ENCODE peak calls at places on chromosomes 2 and 18, in four cellular contexts. L is K562, P is H1, E is GM12878. T is an unnamed sample.

GRCh38 chr2:168915433-168916328 is 14.6 kb downstream of the G6PC2 start:
- DNase-seq in L (no peak), P (no peak), E (no peak), T (no peak)

GRCh38 chr2:239910404-239910803 is 114.7 kb downstream of the NDUFA10 start:
- DNase-seq in L (no peak), P (no peak), E (no peak), T (no peak)

GRCh38 chr18:64202229-64202835 is 53.4 kb upstream of the LINC00305 start:
- DNase-seq in L (no peak), P (no peak), E (peak; percentile 12), T (no peak)

GRCh38 chr18:35818353-35818667 is 154.2 kb upstream of the RMP24 start:
- DNase-seq in L (no peak), P (no peak), E (no peak), T (no peak)

GRCh38 chr2:45119855-45120254 is 110.6 kb upstream of the SIX2 start:
- DNase-seq in L (no peak), P (no peak), E (no peak), T (no peak)

GRCh38 chr2:143939976-143940375 is 579.9 kb downstream of the ZEB2 start:
- DNase-seq in L (no peak), P (no peak), E (no peak), T (no peak)

GRCh38 chr2:235957231-235957630 is 211.0 kb downstream of the GBX2 start:
- DNase-seq in L (no peak), P (no peak), E (no peak), T (no peak)

GRCh38 chr2:28359222-28360065 is 33.2 kb upstream of the FOSL2 start:
- DNase-seq in L (peak; percentile 71), P (no peak), E (peak; percentile 57), T (no peak)

GRCh38 chr2:205748660-205749059 is 66.4 kb downstream of the NRP2 start:
- DNase-seq in L (no peak), P (no peak), E (no peak), T (no peak)

GRCh38 chr2:31401580-31401979 is 13.0 kb downstream of the XDH start:
- DNase-seq in L (no peak), P (no peak), E (no peak), T (no peak)

GRCh38 chr2:65278450-65279030 is 50.9 kb downstream of the ACTR2 start:
- DNase-seq in L (peak; percentile 58), P (no peak), E (no peak), T (no peak)

GRCh38 chr2:112006076-112006410 is 49.0 kb upstream of the TMEM87B start:
- DNase-seq in L (no peak), P (no peak), E (peak; percentile 8), T (no peak)

GRCh38 chr2:233091595-233092375 is 31.6 kb downstream of the INPP5D start:
- DNase-seq in L (peak; percentile 86), P (no peak), E (no peak), T (no peak)

GRCh38 chr2:217905395-217905794 is 97.4 kb downstream of the TNS1 start:
- DNase-seq in L (no peak), P (no peak), E (no peak), T (no peak)

GRCh38 chr2:46967990-46968647 is 52.5 kb upstream of the MCFD2 start:
- DNase-seq in L (peak; percentile 76), P (no peak), E (no peak), T (peak; percentile 82)

GRCh38 chr18:55430026-55430425 is 158.0 kb downstream of the TCF4 start:
- DNase-seq in L (no peak), P (no peak), E (no peak), T (no peak)

GRCh38 chr2:207765541-207765940 is 4.2 kb downstream of the FZD5 start:
- DNase-seq in L (peak; percentile 81), P (no peak), E (no peak), T (no peak)

GRCh38 chr2:60531638-60532216 is 21.7 kb downstream of the BCL11A start:
- DNase-seq in L (no peak), P (peak; percentile 63), E (no peak), T (no peak)

GRCh38 chr2:220315098-220315785 is 687.8 kb downstream of the SLC4A3 start:
- DNase-seq in L (no peak), P (no peak), E (no peak), T (no peak)

GRCh38 chr2:150679456-150680120 is 192.1 kb upstream of the RND3 start:
- DNase-seq in L (no peak), P (no peak), E (no peak), T (no peak)

GRCh38 chr2:85853499-85854165 is 35.2 kb downstream of the ST3GAL5 start:
- DNase-seq in L (no peak), P (no peak), E (peak; percentile 65), T (no peak)

GRCh38 chr2:63614983-63615945 is 26.5 kb downstream of the MDH1 start:
- DNase-seq in L (peak; percentile 47), P (peak; percentile 70), E (no peak), T (peak; percentile 23)

GRCh38 chr2:63613391-63613901 is 24.7 kb downstream of the MDH1 start:
- DNase-seq in L (no peak), P (no peak), E (no peak), T (no peak)

GRCh38 chr2:63619328-63619727 is 30.6 kb downstream of the MDH1 start:
- DNase-seq in L (no peak), P (no peak), E (no peak), T (no peak)

GRCh38 chr2:63617360-63617759 is 28.6 kb downstream of the MDH1 start:
- DNase-seq in L (no peak), P (no peak), E (no peak), T (no peak)

GRCh38 chr2:63614448-63614968 is 25.7 kb downstream of the MDH1 start:
- DNase-seq in L (no peak), P (no peak), E (no peak), T (peak; percentile 43)
- TF ChIP-seq SRF in L (no peak), P (no peak), E (no peak), T (no peak)

GRCh38 chr2:128279786-128280701 is 38.6 kb downstream of the HS6ST1 start:
- DNase-seq in L (no peak), P (no peak), E (no peak), T (no peak)
- TF ChIP-seq EGR1 in L (no peak), P (no peak), E (no peak), T (no peak)

GRCh38 chr2:241033346-241033987 is 35.0 kb downstream of the SNED1 start:
- DNase-seq in L (no peak), P (no peak), E (no peak), T (no peak)
- H3K27ac ChIP-seq in L (no peak overlapping the region), P (no peak overlapping the region), E (no peak overlapping the region), T (no peak overlapping the region)

GRCh38 chr2:70554338-70554892 is 789 bp upstream of the TGFA start:
- DNase-seq in L (no peak), P (no peak), E (no peak), T (no peak)
- TF ChIP-seq SRF in L (no peak), P (no peak), E (no peak), T (no peak)

GRCh38 chr2:191675807-191676667 is 1.9 kb upstream of the NABP1 start:
- DNase-seq in L (peak; percentile 40), P (no peak), E (peak; percentile 94), T (no peak)
- TF ChIP-seq EGR1 in L (no peak), P (no peak), E (no peak), T (no peak)

T was measured in HCT116.